ENCODE peak calls at places on chromosome 2, in ten cellular contexts. N is GM19239; J is DMS153; W is HFFc6; R is astrocyte of the cerebellum; Z is heart right ventricle; H is hypothalamus; F is choroid plexus epithelial cell; T is stimulated activated CD4-positive, alpha-beta T cell treated with anti-CD3 and anti-CD28 coated beads, Interleukin-2, amount 100 ng/mL, for 4 hours; C is AG09319. I is an unnamed sample.

GRCh38 chr2:144515694-144516416 is 4.1 kb downstream of the ZEB2 start:
- DNase-seq in N (no peak), J (no peak), W (no peak), R (no peak), Z (peak; percentile 59), H (peak; percentile 81), F (peak; percentile 78), T (no peak), C (no peak), I (no peak)

GRCh38 chr2:20781656-20782265 is 41.1 kb downstream of the LDAH start:
- DNase-seq in N (no peak), J (peak; percentile 0), W (no peak), R (no peak), Z (no peak), H (no peak), F (peak; percentile 61), T (peak; percentile 6), C (no peak), I (no peak)

GRCh38 chr2:31269087-31269486 is 35.1 kb downstream of the EHD3 start:
- DNase-seq in N (no peak), J (no peak), W (peak; percentile 44), R (no peak), Z (no peak), H (no peak), F (no peak), T (no peak), C (no peak), I (no peak)

GRCh38 chr2:1674276-1674675 is 70.0 kb downstream of the PXDN start:
- DNase-seq in N (no peak), J (no peak), W (no peak), R (no peak), Z (no peak), H (no peak), F (no peak), T (no peak), C (no peak), I (no peak)

GRCh38 chr2:227545990-227546389 is 52.7 kb upstream of the SCYGR2 start:
- DNase-seq in N (no peak), J (no peak), W (no peak), R (no peak), Z (no peak), H (no peak), F (no peak), T (no peak), C (no peak), I (no peak)

GRCh38 chr2:231716641-231717280 is 8.4 kb downstream of the PTMA start:
- DNase-seq in N (no peak), J (no peak), W (peak; percentile 51), R (no peak), Z (no peak), H (no peak), F (peak; percentile 29), T (no peak), C (no peak), I (no peak)

GRCh38 chr2:85326406-85326945 is 1.3 kb downstream of the TGOLN2 start:
- DNase-seq in N (peak; percentile 39), J (no peak), W (no peak), R (no peak), Z (no peak), H (no peak), F (peak; percentile 30), T (no peak), C (no peak), I (no peak)

GRCh38 chr2:137381731-137382130 is 582.5 kb upstream of the HNMT start:
- DNase-seq in N (no peak), J (no peak), W (no peak), R (no peak), Z (no peak), H (no peak), F (no peak), T (no peak), C (no peak), I (no peak)

GRCh38 chr2:85902496-85902895 is 13.7 kb upstream of the ST3GAL5 start:
- DNase-seq in N (no peak), J (no peak), W (peak; percentile 86), R (no peak), Z (no peak), H (no peak), F (peak; percentile 36), T (no peak), C (no peak), I (peak; percentile 67)

GRCh38 chr2:38217401-38218188 is 141.6 kb upstream of the CYP1B1 start:
- DNase-seq in N (no peak), J (no peak), W (no peak), R (no peak), Z (no peak), H (no peak), F (no peak), T (no peak), C (no peak), I (no peak)

GRCh38 chr2:120599064-120599463 is 136.6 kb upstream of the GLI2 start:
- DNase-seq in N (no peak), J (peak; percentile 11), W (no peak), R (no peak), Z (no peak), H (no peak), F (no peak), T (no peak), C (no peak), I (no peak)

GRCh38 chr2:237235383-237236095 is 149.8 kb downstream of the COPS8 start:
- DNase-seq in N (no peak), J (no peak), W (peak; percentile 74), R (peak; percentile 97), Z (peak; percentile 25), H (no peak), F (peak; percentile 93), T (no peak), C (no peak), I (no peak)

GRCh38 chr2:203662963-203663362 is 43.5 kb upstream of the CD28 start:
- DNase-seq in N (no peak), J (no peak), W (no peak), R (no peak), Z (no peak), H (no peak), F (no peak), T (no peak), C (no peak), I (no peak)

GRCh38 chr2:183010112-183010511 is 28.1 kb downstream of the NCKAP1 start:
- DNase-seq in N (no peak), J (no peak), W (peak; percentile 11), R (peak; percentile 51), Z (peak; percentile 27), H (no peak), F (peak; percentile 99), T (no peak), C (peak; percentile 10), I (no peak)

GRCh38 chr2:135164431-135164830 is 112.3 kb downstream of the RAB3GAP1 start:
- DNase-seq in N (no peak), J (no peak), W (peak; percentile 96), R (peak; percentile 20), Z (no peak), H (no peak), F (peak; percentile 73), T (no peak), C (peak; percentile 7), I (peak; percentile 64)

GRCh38 chr2:219495531-219496122 is 3.1 kb upstream of the GMPPA start:
- DNase-seq in N (peak; percentile 73), J (peak; percentile 32), W (peak; percentile 71), R (no peak), Z (peak; percentile 46), H (peak; percentile 56), F (peak; percentile 82), T (peak; percentile 35), C (peak; percentile 36), I (peak; percentile 24)

GRCh38 chr2:231606941-231607340 is 14.3 kb downstream of the TEX44 start:
- DNase-seq in N (no peak), J (no peak), W (no peak), R (no peak), Z (no peak), H (peak; percentile 23), F (no peak), T (no peak), C (no peak), I (no peak)

GRCh38 chr2:118061135-118061955 is 26.9 kb upstream of the INSIG2 start:
- DNase-seq in N (peak; percentile 19), J (peak; percentile 38), W (peak; percentile 60), R (peak; percentile 68), Z (no peak), H (no peak), F (peak; percentile 90), T (no peak), C (peak; percentile 22), I (peak; percentile 69)

GRCh38 chr2:182616471-182617393 is 99.3 kb upstream of the DNAJC10 start:
- DNase-seq in N (no peak), J (no peak), W (peak; percentile 89), R (peak; percentile 78), Z (no peak), H (no peak), F (peak; percentile 60), T (no peak), C (peak; percentile 49), I (peak; percentile 96)

GRCh38 chr2:236743623-236744280 is 174.1 kb downstream of the ACKR3 start:
- DNase-seq in N (no peak), J (no peak), W (peak; percentile 89), R (peak; percentile 92), Z (no peak), H (no peak), F (peak; percentile 93), T (no peak), C (peak; percentile 34), I (peak; percentile 98)

GRCh38 chr2:170530284-170530745 is 184.8 kb upstream of the SP5 start:
- DNase-seq in N (no peak), J (peak; percentile 99), W (no peak), R (peak; percentile 88), Z (peak; percentile 73), H (peak; percentile 4), F (peak; percentile 96), T (no peak), C (no peak), I (no peak)

GRCh38 chr2:43453771-43454170 is 142.1 kb downstream of the THADA start:
- DNase-seq in N (no peak), J (no peak), W (no peak), R (no peak), Z (no peak), H (no peak), F (no peak), T (no peak), C (no peak), I (no peak)

GRCh38 chr2:57181315-57182038 is 865.1 kb upstream of the VRK2 start:
- DNase-seq in N (no peak), J (no peak), W (no peak), R (no peak), Z (no peak), H (no peak), F (peak; percentile 62), T (no peak), C (no peak), I (no peak)

GRCh38 chr2:195613922-195614321 is 43.1 kb upstream of the SLC39A10 start:
- DNase-seq in N (no peak), J (no peak), W (peak; percentile 91), R (peak; percentile 36), Z (no peak), H (no peak), F (peak; percentile 83), T (no peak), C (peak; percentile 15), I (peak; percentile 64)

GRCh38 chr2:160077912-160078585 is 15.6 kb upstream of the PLA2R1 start:
- DNase-seq in N (no peak), J (no peak), W (no peak), R (no peak), Z (no peak), H (no peak), F (no peak), T (no peak), C (no peak), I (no peak)

GRCh38 chr2:13968811-13969210 is 663.7 kb upstream of the LRATD1 start:
- DNase-seq in N (no peak), J (no peak), W (no peak), R (no peak), Z (no peak), H (no peak), F (no peak), T (no peak), C (no peak), I (no peak)

GRCh38 chr2:160583162-160583522 is 89.5 kb upstream of the RBMS1 start:
- DNase-seq in N (no peak), J (peak; percentile 37), W (peak; percentile 53), R (peak; percentile 46), Z (no peak), H (no peak), F (peak; percentile 90), T (no peak), C (peak; percentile 47), I (no peak)

GRCh38 chr2:165633431-165633830 is 160.6 kb downstream of the GALNT3 start:
- DNase-seq in N (no peak), J (no peak), W (no peak), R (no peak), Z (no peak), H (no peak), F (peak; percentile 28), T (no peak), C (no peak), I (no peak)

I was measured in GM04503.